ENCODE peak calls at places on chromosome 9, in four cellular contexts. F, Z, D and O are unnamed samples.

GRCh38 chr9:122173670-122174069 is 14.0 kb downstream of the MORN5 start:
- DNase-seq in D (no peak), F (no peak), Z (no peak), O (no peak)

GRCh38 chr9:97850746-97851449 is 2.1 kb upstream of the FOXE1 start:
- DNase-seq in F (no peak), Z (no peak), D (peak; percentile 69), O (no peak)

GRCh38 chr9:82117528-82117927 is 129.0 kb downstream of the SPATA31D1 start:
- DNase-seq in Z (no peak), D (peak; percentile 48), F (no peak), O (no peak)

GRCh38 chr9:6598249-6598725 is 47.2 kb downstream of the GLDC start:
- DNase-seq in D (no peak), Z (no peak), F (no peak), O (no peak)

GRCh38 chr9:103707181-103707580 is 386.9 kb upstream of the SMC2 start:
- DNase-seq in Z (no peak), F (no peak), D (no peak), O (no peak)

GRCh38 chr9:106757539-106757938 is 105.4 kb upstream of the ZNF462 start:
- DNase-seq in Z (no peak), D (no peak), F (no peak), O (no peak)

GRCh38 chr9:133727277-133727875 is 10.8 kb downstream of the SARDH start:
- DNase-seq in F (no peak), Z (no peak), D (peak; percentile 58), O (no peak)

GRCh38 chr9:104927912-104928740 is at the start of gene ABCA1:
- DNase-seq in F (peak; percentile 96), D (peak; percentile 95), Z (peak; percentile 88), O (peak; percentile 95)

GRCh38 chr9:70435948-70436347 is 21.5 kb upstream of the KLF9 start:
- DNase-seq in F (peak; percentile 50), D (peak; percentile 47), Z (peak; percentile 66), O (no peak)

GRCh38 chr9:6884960-6885359 is 127.2 kb downstream of the KDM4C start:
- DNase-seq in F (no peak), Z (no peak), D (no peak), O (no peak)

GRCh38 chr9:9615086-9615485 is 997.7 kb downstream of the PTPRD start:
- DNase-seq in F (no peak), D (peak; percentile 10), Z (no peak), O (no peak)

GRCh38 chr9:129310666-129311350 is 132.7 kb upstream of the IER5L start:
- DNase-seq in F (no peak), D (no peak), Z (peak; percentile 30), O (no peak)

GRCh38 chr9:134423757-134424156 is 97.5 kb downstream of the RXRA start:
- DNase-seq in D (no peak), Z (no peak), F (no peak), O (no peak)

GRCh38 chr9:12838546-12838945 is 63.7 kb downstream of the LURAP1L start:
- DNase-seq in D (no peak), F (no peak), Z (peak; percentile 50), O (no peak)

GRCh38 chr9:35689601-35690446 is at the start of gene TPM2:
- DNase-seq in D (peak; percentile 96), F (peak; percentile 35), Z (peak; percentile 90), O (peak; percentile 72)

GRCh38 chr9:104758974-104759373 is 5.0 kb upstream of the NIPSNAP3B start:
- DNase-seq in D (no peak), Z (no peak), F (no peak), O (no peak)

GRCh38 chr9:109986423-109987055 is 206.5 kb downstream of the PALM2AKAP2 start:
- DNase-seq in Z (peak; percentile 99), F (no peak), D (peak; percentile 90), O (no peak)

GRCh38 chr9:73152953-73153352 is 1.3 kb downstream of the ANXA1 start:
- DNase-seq in F (no peak), D (peak; percentile 23), Z (peak; percentile 49), O (no peak)

GRCh38 chr9:108286807-108287206 is 569.0 kb downstream of the ACTL7B start:
- DNase-seq in D (no peak), F (no peak), Z (no peak), O (no peak)

GRCh38 chr9:36151306-36152210 is 15.0 kb downstream of the GLIPR2 start:
- DNase-seq in F (no peak), D (no peak), Z (peak; percentile 85), O (peak; percentile 76)

GRCh38 chr9:77290373-77290772 is 113.0 kb downstream of the VPS13A start:
- DNase-seq in Z (peak; percentile 24), D (no peak), F (no peak), O (no peak)

GRCh38 chr9:23790341-23791260 is 35.4 kb downstream of the ELAVL2 start:
- DNase-seq in Z (no peak), F (no peak), D (peak; percentile 68), O (no peak)

GRCh38 chr9:101333923-101334702 is 50.7 kb downstream of the BAAT start:
- DNase-seq in D (no peak), Z (no peak), F (no peak), O (no peak)

GRCh38 chr9:99457981-99458380 is 235.9 kb downstream of the SEC61B start:
- DNase-seq in F (no peak), Z (no peak), D (no peak), O (no peak)

GRCh38 chr9:68480807-68481206 is 59.9 kb downstream of the TMEM252 start:
- DNase-seq in Z (no peak), F (no peak), D (peak; percentile 44), O (no peak)

GRCh38 chr9:98879958-98880300 is 63.8 kb upstream of the COL15A1 start:
- DNase-seq in F (no peak), Z (no peak), D (no peak), O (no peak)

GRCh38 chr9:134390537-134390936 is 64.3 kb downstream of the RXRA start:
- DNase-seq in F (no peak), Z (no peak), D (no peak), O (no peak)

GRCh38 chr9:129027685-129028191 is 393 bp downstream of the SH3GLB2 start:
- DNase-seq in Z (peak; percentile 34), F (no peak), D (peak; percentile 93), O (peak; percentile 64)

GRCh38 chr9:23123048-23123632 is 676.5 kb downstream of the DMRTA1 start:
- DNase-seq in Z (peak; percentile 33), F (peak; percentile 9), D (no peak), O (peak; percentile 58)

GRCh38 chr9:69121155-69122085 is 52.7 kb upstream of the TJP2 start:
- DNase-seq in D (peak; percentile 89), F (no peak), Z (peak; percentile 34), O (peak; percentile 85)

GRCh38 chr9:95508968-95509850 is 7.6 kb downstream of the PTCH1 start:
- DNase-seq in Z (peak; percentile 91), F (peak; percentile 79), D (peak; percentile 96), O (peak; percentile 86)

GRCh38 chr9:95510610-95511231 is 6.0 kb downstream of the PTCH1 start:
- DNase-seq in F (peak; percentile 82), D (peak; percentile 99), Z (peak; percentile 95), O (peak; percentile 94)

GRCh38 chr9:95511232-95511951 is 5.4 kb downstream of the PTCH1 start:
- DNase-seq in Z (peak; percentile 51), D (peak; percentile 89), F (peak; percentile 67), O (peak; percentile 85)

GRCh38 chr9:95508242-95508967 is 8.4 kb downstream of the PTCH1 start:
- DNase-seq in F (no peak), Z (peak; percentile 40), D (no peak), O (no peak)

GRCh38 chr9:95509851-95510529 is 6.8 kb downstream of the PTCH1 start:
- DNase-seq in F (no peak), Z (no peak), D (no peak), O (peak; percentile 64)
- H3K4me1 ChIP-seq in F (no peaks in the 10 kb centered on the region), Z (peaks cover 8% of the 10 kb centered on the region), D (peaks cover 22% of the 10 kb centered on the region), O (peaks cover 8% of the 10 kb centered on the region)

GRCh38 chr9:113515862-113516261 is 52.3 kb downstream of the RGS3 start:
- DNase-seq in D (no peak), Z (no peak), F (no peak), O (peak; percentile 39)
- H3K4me1 ChIP-seq in D (peaks cover 24% of the 10 kb centered on the region), Z (peaks cover 13% of the 10 kb centered on the region), F (peaks cover 6% of the 10 kb centered on the region), O (peaks cover 53% of the 10 kb centered on the region)

GRCh38 chr9:16705121-16705604 is 165.3 kb downstream of the BNC2 start:
- DNase-seq in Z (peak; percentile 99), F (peak; percentile 93), D (peak; percentile 87), O (peak; percentile 53)
- H3K4me1 ChIP-seq in Z (peaks cover 35% of the 10 kb centered on the region), F (peaks cover 6% of the 10 kb centered on the region), D (peaks cover 55% of the 10 kb centered on the region), O (no peaks in the 10 kb centered on the region)

GRCh38 chr9:127520941-127521918 is 69.9 kb downstream of the LRSAM1 start:
- DNase-seq in Z (peak; percentile 91), D (peak; percentile 91), F (no peak), O (no peak)
- H3K4me1 ChIP-seq in Z (peaks cover 51% of the 10 kb centered on the region), D (peaks cover 85% of the 10 kb centered on the region), F (peaks cover 30% of the 10 kb centered on the region), O (peaks cover 12% of the 10 kb centered on the region)

GRCh38 chr9:136549010-136549980 is 3.4 kb upstream of the NOTCH1 start:
- DNase-seq in D (no peak), F (no peak), Z (no peak), O (no peak)

GRCh38 chr9:136552117-136552685 is 6.4 kb upstream of the NOTCH1 start:
- DNase-seq in D (peak; percentile 98), F (no peak), Z (peak; percentile 74), O (no peak)

GRCh38 chr9:136547508-136548215 is 1.8 kb upstream of the NOTCH1 start:
- DNase-seq in F (no peak), Z (no peak), D (no peak), O (peak; percentile 73)

GRCh38 chr9:136551401-136552116 is 5.7 kb upstream of the NOTCH1 start:
- DNase-seq in F (peak; percentile 65), D (peak; percentile 100), Z (peak; percentile 66), O (peak; percentile 70)

GRCh38 chr9:136550439-136551085 is 4.7 kb upstream of the NOTCH1 start:
- DNase-seq in D (no peak), F (no peak), Z (no peak), O (no peak)
- H3K4me1 ChIP-seq in D (peaks cover 28% of the 10 kb centered on the region), F (peaks cover 42% of the 10 kb centered on the region), Z (peaks cover 20% of the 10 kb centered on the region), O (peaks cover 27% of the 10 kb centered on the region)

GRCh38 chr9:131727795-131728545 is 11.9 kb downstream of the RAPGEF1 start:
- DNase-seq in F (no peak), D (no peak), Z (peak; percentile 62), O (no peak)
- H3K4me1 ChIP-seq in F (peaks cover 52% of the 10 kb centered on the region), D (peaks cover 42% of the 10 kb centered on the region), Z (peaks cover 43% of the 10 kb centered on the region), O (peaks cover 51% of the 10 kb centered on the region)

DNA sequence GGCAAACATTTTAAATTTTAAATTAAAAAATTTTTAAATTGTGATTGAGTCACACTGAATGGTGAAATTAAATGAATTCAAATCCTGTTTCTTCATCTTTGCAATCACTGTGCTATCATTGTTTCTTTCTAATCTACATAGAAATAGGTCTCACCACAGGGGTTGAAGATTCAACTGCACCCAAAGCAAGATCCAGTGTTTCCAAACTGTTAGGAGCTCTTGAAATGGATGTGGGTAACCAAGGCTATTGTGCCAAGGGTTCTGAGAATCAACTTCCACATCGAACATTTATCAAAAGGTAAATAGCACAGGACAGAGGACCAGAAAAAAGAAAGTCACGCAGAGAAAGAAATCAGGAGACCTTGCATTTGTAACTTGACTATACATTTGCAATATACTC is 172.6 kb upstream of the RASEF start:
- DNase-seq in Z (no peak), F (no peak), D (no peak), O (no peak)
- H3K4me1 ChIP-seq in Z (no peaks in the 10 kb centered on the region), F (peaks cover 6% of the 10 kb centered on the region), D (no peaks in the 10 kb centered on the region), O (no peaks in the 10 kb centered on the region)